ENCODE peak calls at places on chromosome 10, in eight cellular contexts. One of them, this sample, is unnamed.
A peak's percentile ranks its signal among the peaks of the same experiment; 100 is the strongest.

GRCh38 chr10:99742701-99743100 is 10.7 kb downstream of the CUTC start:
- DNase-seq in upper lobe of left lung: no peak
- DNase-seq in A549: no peak
- DNase-seq in transverse colon: no peak
- DNase-seq in heart left ventricle: no peak
- DNase-seq in H54: no peak
- DNase-seq in lower leg skin: no peak
- DNase-seq in GM12891: no peak
- DNase-seq in this sample: no peak

GRCh38 chr10:117167346-117168134 is 29.5 kb upstream of the VAX1 start:
- DNase-seq in upper lobe of left lung: peak; percentile 60
- DNase-seq in A549: no peak
- DNase-seq in transverse colon: no peak
- DNase-seq in heart left ventricle: no peak
- DNase-seq in H54: no peak
- DNase-seq in lower leg skin: no peak
- DNase-seq in GM12891: no peak
- DNase-seq in this sample: no peak

GRCh38 chr10:42936580-42936979 is 140.3 kb upstream of the RET start:
- DNase-seq in upper lobe of left lung: no peak
- DNase-seq in A549: no peak
- DNase-seq in transverse colon: no peak
- DNase-seq in heart left ventricle: no peak
- DNase-seq in H54: no peak
- DNase-seq in lower leg skin: peak; percentile 52
- DNase-seq in GM12891: no peak
- DNase-seq in this sample: no peak

GRCh38 chr10:123926401-123927264 is 35.0 kb upstream of the CPXM2 start:
- DNase-seq in upper lobe of left lung: no peak
- DNase-seq in A549: peak; percentile 44
- DNase-seq in transverse colon: no peak
- DNase-seq in heart left ventricle: no peak
- DNase-seq in H54: no peak
- DNase-seq in lower leg skin: no peak
- DNase-seq in GM12891: no peak
- DNase-seq in this sample: no peak

GRCh38 chr10:75648186-75648761 is 216.8 kb downstream of the LRMDA start:
- DNase-seq in upper lobe of left lung: no peak
- DNase-seq in A549: no peak
- DNase-seq in transverse colon: no peak
- DNase-seq in heart left ventricle: no peak
- DNase-seq in H54: no peak
- DNase-seq in lower leg skin: no peak
- DNase-seq in GM12891: no peak
- DNase-seq in this sample: no peak

GRCh38 chr10:131852823-131853609 is 47.8 kb upstream of the PPP2R2D start:
- DNase-seq in upper lobe of left lung: peak; percentile 63
- DNase-seq in A549: no peak
- DNase-seq in transverse colon: no peak
- DNase-seq in heart left ventricle: no peak
- DNase-seq in H54: no peak
- DNase-seq in lower leg skin: peak; percentile 50
- DNase-seq in GM12891: no peak
- DNase-seq in this sample: no peak

GRCh38 chr10:21083861-21084260 is 186.8 kb upstream of the NEBL start:
- DNase-seq in upper lobe of left lung: no peak
- DNase-seq in A549: no peak
- DNase-seq in transverse colon: no peak
- DNase-seq in heart left ventricle: no peak
- DNase-seq in H54: no peak
- DNase-seq in lower leg skin: no peak
- DNase-seq in GM12891: no peak
- DNase-seq in this sample: no peak

GRCh38 chr10:117762819-117763172 is 220.2 kb downstream of the EMX2 start:
- DNase-seq in upper lobe of left lung: no peak
- DNase-seq in A549: peak; percentile 18
- DNase-seq in transverse colon: no peak
- DNase-seq in heart left ventricle: no peak
- DNase-seq in H54: no peak
- DNase-seq in lower leg skin: no peak
- DNase-seq in GM12891: no peak
- DNase-seq in this sample: peak; percentile 65

GRCh38 chr10:77188511-77188910 is 449.1 kb downstream of the KCNMA1 start:
- DNase-seq in upper lobe of left lung: no peak
- DNase-seq in A549: no peak
- DNase-seq in transverse colon: no peak
- DNase-seq in heart left ventricle: no peak
- DNase-seq in H54: no peak
- DNase-seq in lower leg skin: no peak
- DNase-seq in GM12891: no peak
- DNase-seq in this sample: no peak

GRCh38 chr10:14860782-14861181 is 17.9 kb upstream of the SUV39H2 start:
- DNase-seq in upper lobe of left lung: no peak
- DNase-seq in A549: no peak
- DNase-seq in transverse colon: peak; percentile 81
- DNase-seq in heart left ventricle: no peak
- DNase-seq in H54: no peak
- DNase-seq in lower leg skin: no peak
- DNase-seq in GM12891: no peak
- DNase-seq in this sample: no peak

GRCh38 chr10:33237736-33238624 is 96.5 kb downstream of the NRP1 start:
- DNase-seq in upper lobe of left lung: no peak
- DNase-seq in A549: peak; percentile 96
- DNase-seq in transverse colon: no peak
- DNase-seq in heart left ventricle: no peak
- DNase-seq in H54: peak; percentile 62
- DNase-seq in lower leg skin: no peak
- DNase-seq in GM12891: no peak
- DNase-seq in this sample: no peak

GRCh38 chr10:92839191-92840085 is 8.9 kb upstream of the EXOC6 start:
- DNase-seq in upper lobe of left lung: no peak
- DNase-seq in A549: peak; percentile 61
- DNase-seq in transverse colon: peak; percentile 68
- DNase-seq in heart left ventricle: peak; percentile 65
- DNase-seq in H54: no peak
- DNase-seq in lower leg skin: no peak
- DNase-seq in GM12891: peak; percentile 23
- DNase-seq in this sample: peak; percentile 67

GRCh38 chr10:133025558-133026090 is 62.1 kb upstream of the ADGRA1 start:
- DNase-seq in upper lobe of left lung: peak; percentile 58
- DNase-seq in A549: no peak
- DNase-seq in transverse colon: no peak
- DNase-seq in heart left ventricle: no peak
- DNase-seq in H54: no peak
- DNase-seq in lower leg skin: no peak
- DNase-seq in GM12891: no peak
- DNase-seq in this sample: no peak

GRCh38 chr10:74825033-74825370 is 1.4 kb upstream of the KAT6B start:
- DNase-seq in upper lobe of left lung: no peak
- DNase-seq in A549: no peak
- DNase-seq in transverse colon: peak; percentile 54
- DNase-seq in heart left ventricle: peak; percentile 50
- DNase-seq in H54: peak; percentile 44
- DNase-seq in lower leg skin: peak; percentile 89
- DNase-seq in GM12891: peak; percentile 51
- DNase-seq in this sample: no peak

GRCh38 chr10:60388709-60389241 is 900 bp downstream of the ANK3 start:
- DNase-seq in upper lobe of left lung: no peak
- DNase-seq in A549: no peak
- DNase-seq in transverse colon: no peak
- DNase-seq in heart left ventricle: no peak
- DNase-seq in H54: no peak
- DNase-seq in lower leg skin: no peak
- DNase-seq in GM12891: no peak
- DNase-seq in this sample: no peak

DNA sequence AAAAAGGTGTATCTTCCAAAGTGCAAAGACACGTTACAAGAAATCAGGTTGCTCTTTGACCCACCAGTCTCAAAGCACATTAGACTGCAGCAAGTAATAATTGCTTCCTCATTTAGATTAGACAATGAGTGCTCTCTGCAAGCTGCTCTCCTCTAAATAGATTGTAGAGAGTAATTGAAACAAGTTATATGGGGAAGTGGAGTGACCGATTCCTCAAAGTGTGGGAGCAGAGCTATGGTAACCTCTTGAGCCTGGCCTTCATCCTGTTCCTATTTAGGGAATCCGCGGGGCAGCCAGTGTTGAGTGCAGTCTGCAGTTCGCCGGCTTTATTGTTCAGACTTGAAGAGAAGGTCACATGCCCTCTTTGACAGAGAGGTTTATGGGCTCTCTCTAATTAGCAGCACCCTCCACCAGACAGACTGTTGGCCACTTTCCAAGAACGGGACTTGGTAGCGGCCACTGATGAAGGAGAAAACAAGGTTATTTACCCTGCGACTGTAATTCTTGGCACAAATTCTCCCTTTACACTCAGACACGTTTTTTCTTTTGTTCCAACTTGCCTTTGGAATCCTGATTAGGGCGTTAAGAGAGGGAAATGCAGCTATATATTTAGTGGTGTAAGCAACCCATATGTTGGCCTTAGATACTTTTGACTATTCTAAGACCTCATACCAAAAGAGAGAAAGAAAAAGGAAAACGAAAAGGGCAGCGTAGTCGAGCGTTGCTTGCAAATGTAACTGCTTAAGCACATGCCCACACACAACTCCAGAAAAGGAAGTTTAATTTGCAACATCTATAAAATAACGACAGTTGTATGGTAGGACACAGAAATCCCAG is 107.5 kb downstream of the REEP3 start:
- DNase-seq in upper lobe of left lung: no peak
- DNase-seq in A549: no peak
- DNase-seq in transverse colon: peak; percentile 68
- DNase-seq in heart left ventricle: peak; percentile 86
- DNase-seq in H54: peak; percentile 23
- DNase-seq in lower leg skin: peak; percentile 89
- DNase-seq in GM12891: no peak
- DNase-seq in this sample: peak; percentile 72
- TF ChIP-seq POLR2A in upper lobe of left lung: no peak
- TF ChIP-seq POLR2A in A549: no peak
- TF ChIP-seq POLR2A in transverse colon: no peak
- TF ChIP-seq POLR2A in heart left ventricle: no peak
- TF ChIP-seq POLR2A in H54: no peak
- TF ChIP-seq POLR2A in lower leg skin: no peak
- TF ChIP-seq POLR2A in GM12891: peak; percentile 8
- TF ChIP-seq POLR2A in this sample: peak; percentile 23

GRCh38 chr10:125027889-125028288 is 86.0 kb downstream of the ZRANB1 start:
- DNase-seq in upper lobe of left lung: no peak
- DNase-seq in A549: no peak
- DNase-seq in transverse colon: no peak
- DNase-seq in heart left ventricle: peak; percentile 68
- DNase-seq in H54: no peak
- DNase-seq in lower leg skin: no peak
- DNase-seq in GM12891: no peak
- DNase-seq in this sample: no peak
- TF ChIP-seq POLR2A in upper lobe of left lung: no peak
- TF ChIP-seq POLR2A in A549: no peak
- TF ChIP-seq POLR2A in transverse colon: no peak
- TF ChIP-seq POLR2A in heart left ventricle: no peak
- TF ChIP-seq POLR2A in H54: no peak
- TF ChIP-seq POLR2A in lower leg skin: no peak
- TF ChIP-seq POLR2A in GM12891: no peak
- TF ChIP-seq POLR2A in this sample: no peak

GRCh38 chr10:110221044-110221720 is 13.8 kb downstream of the MXI1 start:
- DNase-seq in upper lobe of left lung: no peak
- DNase-seq in A549: no peak
- DNase-seq in transverse colon: no peak
- DNase-seq in heart left ventricle: no peak
- DNase-seq in H54: no peak
- DNase-seq in lower leg skin: no peak
- DNase-seq in GM12891: no peak
- DNase-seq in this sample: peak; percentile 94

GRCh38 chr10:110219884-110220283 is 12.5 kb downstream of the MXI1 start:
- DNase-seq in upper lobe of left lung: no peak
- DNase-seq in A549: no peak
- DNase-seq in transverse colon: no peak
- DNase-seq in heart left ventricle: no peak
- DNase-seq in H54: no peak
- DNase-seq in lower leg skin: no peak
- DNase-seq in GM12891: no peak
- DNase-seq in this sample: no peak

GRCh38 chr10:110222896-110223675 is 15.7 kb downstream of the MXI1 start:
- DNase-seq in upper lobe of left lung: no peak
- DNase-seq in A549: no peak
- DNase-seq in transverse colon: no peak
- DNase-seq in heart left ventricle: no peak
- DNase-seq in H54: no peak
- DNase-seq in lower leg skin: no peak
- DNase-seq in GM12891: no peak
- DNase-seq in this sample: no peak

GRCh38 chr10:110220383-110220782 is 13.0 kb downstream of the MXI1 start:
- DNase-seq in upper lobe of left lung: no peak
- DNase-seq in A549: no peak
- DNase-seq in transverse colon: no peak
- DNase-seq in heart left ventricle: peak; percentile 64
- DNase-seq in H54: no peak
- DNase-seq in lower leg skin: no peak
- DNase-seq in GM12891: no peak
- DNase-seq in this sample: peak; percentile 73

GRCh38 chr10:110221721-110222261 is 14.4 kb downstream of the MXI1 start:
- DNase-seq in upper lobe of left lung: peak; percentile 80
- DNase-seq in A549: peak; percentile 68
- DNase-seq in transverse colon: peak; percentile 72
- DNase-seq in heart left ventricle: peak; percentile 93
- DNase-seq in H54: peak; percentile 83
- DNase-seq in lower leg skin: peak; percentile 93
- DNase-seq in GM12891: peak; percentile 48
- DNase-seq in this sample: peak; percentile 99
- TF ChIP-seq POLR2A in upper lobe of left lung: no peak
- TF ChIP-seq POLR2A in A549: no peak
- TF ChIP-seq POLR2A in transverse colon: no peak
- TF ChIP-seq POLR2A in heart left ventricle: no peak
- TF ChIP-seq POLR2A in H54: no peak
- TF ChIP-seq POLR2A in lower leg skin: no peak
- TF ChIP-seq POLR2A in GM12891: no peak
- TF ChIP-seq POLR2A in this sample: peak; percentile 92

GRCh38 chr10:112373912-112374338 is at the start of gene ACSL5:
- DNase-seq in upper lobe of left lung: no peak
- DNase-seq in A549: no peak
- DNase-seq in transverse colon: peak; percentile 73
- DNase-seq in heart left ventricle: no peak
- DNase-seq in H54: no peak
- DNase-seq in lower leg skin: no peak
- DNase-seq in GM12891: no peak
- DNase-seq in this sample: no peak

GRCh38 chr10:112376578-112376855 is 2.6 kb downstream of the ACSL5 start:
- DNase-seq in upper lobe of left lung: no peak
- DNase-seq in A549: no peak
- DNase-seq in transverse colon: no peak
- DNase-seq in heart left ventricle: no peak
- DNase-seq in H54: no peak
- DNase-seq in lower leg skin: no peak
- DNase-seq in GM12891: no peak
- DNase-seq in this sample: no peak

GRCh38 chr10:112374724-112375541 is 1.0 kb downstream of the ACSL5 start:
- DNase-seq in upper lobe of left lung: no peak
- DNase-seq in A549: no peak
- DNase-seq in transverse colon: peak; percentile 35
- DNase-seq in heart left ventricle: no peak
- DNase-seq in H54: no peak
- DNase-seq in lower leg skin: no peak
- DNase-seq in GM12891: peak; percentile 36
- DNase-seq in this sample: no peak

GRCh38 chr10:112379635-112380296 is 5.8 kb downstream of the ACSL5 start:
- DNase-seq in upper lobe of left lung: no peak
- DNase-seq in A549: peak; percentile 20
- DNase-seq in transverse colon: peak; percentile 49
- DNase-seq in heart left ventricle: no peak
- DNase-seq in H54: peak; percentile 53
- DNase-seq in lower leg skin: no peak
- DNase-seq in GM12891: no peak
- DNase-seq in this sample: peak; percentile 53

GRCh38 chr10:112375721-112376577 is 2.0 kb downstream of the ACSL5 start:
- DNase-seq in upper lobe of left lung: peak; percentile 28
- DNase-seq in A549: no peak
- DNase-seq in transverse colon: peak; percentile 69
- DNase-seq in heart left ventricle: peak; percentile 64
- DNase-seq in H54: no peak
- DNase-seq in lower leg skin: no peak
- DNase-seq in GM12891: peak; percentile 70
- DNase-seq in this sample: peak; percentile 82
- TF ChIP-seq POLR2A in upper lobe of left lung: no peak
- TF ChIP-seq POLR2A in A549: no peak
- TF ChIP-seq POLR2A in transverse colon: peak; percentile 64
- TF ChIP-seq POLR2A in heart left ventricle: no peak
- TF ChIP-seq POLR2A in H54: no peak
- TF ChIP-seq POLR2A in lower leg skin: no peak
- TF ChIP-seq POLR2A in GM12891: peak; percentile 69
- TF ChIP-seq POLR2A in this sample: peak; percentile 53